ENCODE peak calls at places on chromosomes 16 and 17, in five cellular contexts. A is body of pancreas, V is colonic mucosa, U is GM23338, O is stomach. X is an unnamed sample.

GRCh38 chr17:67245694-67246397 is 850 bp upstream of the HELZ start:
- DNase-seq in U (peak), O (peak), A (peak), V (peak), X (peak)

GRCh38 chr16:88524274-88524972 is 45.8 kb upstream of the ZC3H18 start:
- DNase-seq in U (no peak), O (peak), A (no peak), V (no peak), X (no peak)

GRCh38 chr16:84952335-84953050 is 58.8 kb downstream of the ZDHHC7 start:
- DNase-seq in O (peak), U (peak), A (peak), V (peak), X (peak)

GRCh38 chr17:28746611-28747045 is 2.8 kb downstream of the TRAF4 start:
- DNase-seq in U (peak), O (peak), A (peak), V (peak), X (peak)

GRCh38 chr17:33889766-33890165 is 365.3 kb upstream of the CCL2 start:
- DNase-seq in V (no peak), A (no peak), U (no peak), O (no peak), X (no peak)

GRCh38 chr17:35088647-35088910 is 25.1 kb upstream of the RFFL start:
- DNase-seq in V (peak), O (peak), A (no peak), U (no peak), X (no peak)

GRCh38 chr16:30736995-30737793 is 11.0 kb upstream of the PHKG2 start:
- DNase-seq in V (no peak), U (no peak), O (no peak), A (no peak), X (no peak)

GRCh38 chr16:49365711-49366509 is 7.7 kb upstream of the C16orf78 start:
- DNase-seq in V (no peak), A (no peak), U (no peak), O (no peak), X (no peak)

GRCh38 chr16:2001456-2002355 is 7.9 kb downstream of the ZNF598 start:
- DNase-seq in O (no peak), U (no peak), V (no peak), A (no peak), X (no peak)

GRCh38 chr16:48517493-48517892 is 92.5 kb downstream of the N4BP1 start:
- DNase-seq in V (no peak), U (no peak), O (no peak), A (no peak), X (no peak)

GRCh38 chr17:79033741-79034501 is 10.0 kb downstream of the C1QTNF1 start:
- DNase-seq in A (no peak), U (no peak), O (peak), V (no peak), X (no peak)

GRCh38 chr16:51994597-51994996 is 552.3 kb downstream of the TOX3 start:
- DNase-seq in U (no peak), A (peak), O (peak), V (peak), X (no peak)

GRCh38 chr16:75257886-75258806 is 6.7 kb upstream of the BCAR1 start:
- DNase-seq in A (no peak), V (no peak), O (no peak), U (no peak), X (no peak)

GRCh38 chr17:57667461-57667923 is 77.6 kb downstream of the CCDC182 start:
- DNase-seq in U (no peak), A (peak), O (peak), V (peak), X (no peak)

GRCh38 chr16:88639231-88640038 is 1.1 kb downstream of the IL17C start:
- DNase-seq in V (peak), A (peak), U (peak), O (peak), X (no peak)

GRCh38 chr17:57935833-57936807 is 19.1 kb downstream of the CUEDC1 start:
- DNase-seq in V (no peak), O (no peak), U (peak), A (no peak), X (peak)

GRCh38 chr17:15169676-15170075 is 95.5 kb downstream of the PMP22 start:
- DNase-seq in A (no peak), V (no peak), O (no peak), U (no peak), X (no peak)

GRCh38 chr17:79132271-79133064 is 57.8 kb downstream of the ENGASE start:
- DNase-seq in U (no peak), A (no peak), V (no peak), O (no peak), X (no peak)

GRCh38 chr16:80803341-80804060 is 897 bp downstream of the CDYL2 start:
- DNase-seq in O (peak), A (peak), U (peak), V (peak), X (peak)

GRCh38 chr16:85751665-85752501 is 987 bp upstream of the C16orf74 start:
- DNase-seq in O (no peak), A (no peak), V (no peak), U (no peak), X (no peak)

DNA sequence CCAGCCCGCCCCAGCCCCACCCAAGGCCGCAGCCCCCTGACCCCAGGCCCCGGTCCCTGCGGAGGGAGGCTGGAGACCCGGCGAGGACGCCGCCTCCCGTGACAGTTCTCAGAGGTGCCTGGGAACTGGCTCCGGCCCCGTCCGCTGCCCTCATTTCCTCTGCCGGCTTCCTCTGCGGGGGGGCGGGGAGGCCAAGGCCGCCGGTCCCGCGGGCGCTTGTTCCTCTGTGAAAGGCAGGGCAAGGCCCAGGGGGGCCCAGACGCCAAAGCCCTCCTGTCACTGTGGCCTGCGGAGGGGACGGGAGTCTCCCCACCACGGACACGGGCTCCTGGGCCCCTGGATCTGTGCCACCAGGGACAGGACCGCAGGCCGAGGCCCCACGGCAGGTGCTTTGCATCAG is 5.0 kb upstream of the PVALEF start:
- DNase-seq in V (no peak), O (no peak), U (no peak), A (peak), X (no peak)
- H3K4me3 ChIP-seq in V (peak), O (peak), U (no peak), A (no peak), X (no peak)

GRCh38 chr17:39237586-39237985 is 11.8 kb upstream of the STAC2 start:
- DNase-seq in O (no peak), V (no peak), U (no peak), A (no peak), X (no peak)
- H3K27ac ChIP-seq in O (no peak), V (no peak), U (no peak), A (no peak), X (no peak)

GRCh38 chr16:4371481-4372314 is at the start of gene VASN:
- DNase-seq in V (peak), O (peak), U (peak), A (peak), X (peak)
- H3K4me3 ChIP-seq in V (peak), O (peak), U (peak), A (peak), X (peak)

DNA sequence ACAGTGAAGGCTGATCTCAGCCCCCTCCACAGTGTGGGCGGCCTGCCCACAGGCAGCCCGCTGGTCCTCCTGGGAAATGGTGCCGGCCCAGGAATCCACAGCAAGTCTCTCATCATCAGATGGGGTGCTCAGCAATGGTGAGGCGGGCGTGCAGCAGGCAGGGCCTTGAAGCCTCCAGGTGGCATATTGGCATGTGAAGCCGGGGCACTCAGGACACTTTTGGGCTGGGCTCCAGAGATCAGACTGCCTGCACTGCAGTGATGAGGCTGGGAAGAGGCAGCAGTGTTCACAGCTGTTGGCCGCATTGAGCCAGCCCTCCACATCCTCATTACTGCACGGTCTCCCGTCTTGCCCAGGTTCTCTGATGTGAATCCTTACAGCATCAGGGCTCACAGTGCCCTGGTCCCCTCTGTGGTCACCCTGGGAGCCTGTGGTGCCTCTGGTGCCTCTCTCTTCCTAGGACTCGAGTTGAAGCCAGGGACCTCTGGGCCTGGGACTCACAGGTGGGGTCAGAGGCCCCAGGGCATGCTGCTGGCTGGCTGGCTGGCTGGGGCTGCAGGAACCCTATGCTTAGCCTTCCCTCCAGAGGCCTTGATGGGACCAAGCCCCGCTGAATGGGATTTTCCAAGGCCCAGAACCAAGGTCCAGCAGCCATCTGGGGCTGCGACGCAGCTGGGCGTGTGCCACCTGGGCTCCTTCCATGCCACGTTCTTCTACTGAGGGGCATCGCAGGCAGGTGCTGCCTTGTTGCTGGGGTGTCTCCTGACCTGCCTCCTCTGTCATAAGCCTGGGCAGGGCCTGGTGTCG is 48.6 kb downstream of the TNFRSF13B start:
- DNase-seq in U (no peak), A (peak), V (no peak), O (peak), X (peak)
- H3K27ac ChIP-seq in U (no peak), A (peak), V (no peak), O (no peak), X (no peak)